ENCODE peak calls at places on chromosomes 16 and 17, in four cellular contexts. M is AG09309, K is retinal pigment epithelial cell, L is transverse colon. V is an unnamed sample.
A peak's percentile ranks its signal among the peaks of the same experiment; 100 is the strongest.

GRCh38 chr16:11224096-11224893 is 31.7 kb downstream of the SOCS1 start:
- DNase-seq in K (no peak), L (peak; percentile 86), M (no peak), V (no peak)

GRCh38 chr17:8064590-8065019 is 22.9 kb downstream of the ALOX12B start:
- DNase-seq in M (no peak), L (no peak), K (no peak), V (no peak)

GRCh38 chr17:43326490-43327275 is 72.1 kb upstream of the ARL4D start:
- DNase-seq in M (no peak), L (no peak), K (no peak), V (no peak)

GRCh38 chr16:83813818-83814653 is 6.3 kb downstream of the HSBP1 start:
- DNase-seq in K (peak; percentile 86), L (peak; percentile 52), M (peak; percentile 53), V (peak; percentile 63)

GRCh38 chr16:74650966-74651567 is 15.6 kb downstream of the RFWD3 start:
- DNase-seq in K (no peak), M (no peak), L (no peak), V (no peak)

GRCh38 chr17:31778538-31778937 is 80.5 kb downstream of the COPRS start:
- DNase-seq in L (no peak), M (no peak), K (no peak), V (no peak)

GRCh38 chr17:50887705-50888245 is 21.6 kb upstream of the TOB1 start:
- DNase-seq in L (no peak), M (no peak), K (no peak), V (no peak)

GRCh38 chr16:35909351-35909954 is 2450.0 kb downstream of the TP53TG3F start:
- DNase-seq in L (no peak), K (no peak), M (no peak), V (no peak)

GRCh38 chr16:48426244-48427135 is 41.3 kb upstream of the SIAH1 start:
- DNase-seq in K (no peak), M (no peak), L (no peak), V (peak; percentile 37)

GRCh38 chr17:38451030-38451839 is 23.0 kb downstream of the ARHGAP23 start:
- DNase-seq in K (peak; percentile 83), M (no peak), L (no peak), V (peak; percentile 31)

GRCh38 chr17:73318861-73319260 is 7.1 kb upstream of the CDC42EP4 start:
- DNase-seq in K (no peak), M (no peak), L (no peak), V (no peak)

GRCh38 chr16:50303605-50304466 is 37.5 kb downstream of the ADCY7 start:
- DNase-seq in K (no peak), L (no peak), M (no peak), V (no peak)

GRCh38 chr17:19709841-19710240 is 6.5 kb downstream of the SLC47A2 start:
- DNase-seq in M (no peak), K (no peak), L (no peak), V (no peak)

GRCh38 chr16:3965781-3966582 is 85.5 kb upstream of the CREBBP start:
- DNase-seq in L (no peak), K (no peak), M (no peak), V (no peak)

GRCh38 chr16:21162661-21163151 is 4.2 kb downstream of the LDAF1 start:
- DNase-seq in M (no peak), K (no peak), L (no peak), V (peak; percentile 40)

GRCh38 chr17:2084766-2085647 is 30.1 kb downstream of the HIC1 start:
- DNase-seq in M (peak; percentile 89), K (no peak), L (peak; percentile 87), V (no peak)

GRCh38 chr16:17296412-17296811 is 174.3 kb downstream of the XYLT1 start:
- DNase-seq in M (no peak), L (no peak), K (no peak), V (no peak)

GRCh38 chr16:50267151-50267631 is 840 bp downstream of the ADCY7 start:
- DNase-seq in M (no peak), L (no peak), K (no peak), V (no peak)

GRCh38 chr16:81094771-81095251 is 1.4 kb downstream of the GCSH start:
- DNase-seq in M (no peak), K (peak; percentile 18), L (no peak), V (peak; percentile 24)

GRCh38 chr17:15342460-15342859 is 1.1 kb upstream of the TEKT3 start:
- DNase-seq in K (no peak), L (no peak), M (no peak), V (no peak)

GRCh38 chr16:69564845-69565610 is 738 bp upstream of the NFAT5 start:
- DNase-seq in L (no peak), M (no peak), K (no peak), V (no peak)

GRCh38 chr16:67713647-67714273 is 5.4 kb downstream of the GFOD2 start:
- DNase-seq in K (no peak), L (peak; percentile 30), M (no peak), V (no peak)

GRCh38 chr17:48494335-48494734 is 36.5 kb downstream of the HOXB1 start:
- DNase-seq in L (no peak), K (no peak), M (no peak), V (peak; percentile 54)

GRCh38 chr16:27771201-27771910 is 221.4 kb downstream of the KATNIP start:
- DNase-seq in M (no peak), L (no peak), K (no peak), V (no peak)

GRCh38 chr17:48593840-48594411 is 347 bp upstream of the HOXB5 start:
- DNase-seq in L (peak; percentile 79), K (no peak), M (no peak), V (peak; percentile 88)

GRCh38 chr17:79276824-79277223 is 202.2 kb downstream of the ENGASE start:
- DNase-seq in K (no peak), L (no peak), M (no peak), V (no peak)

GRCh38 chr17:15502315-15503112 is 35.1 kb upstream of the CDRT4 start:
- DNase-seq in K (no peak), L (peak; percentile 85), M (peak; percentile 94), V (peak; percentile 90)

GRCh38 chr16:50696575-50697420 is 3.4 kb downstream of the NOD2 start:
- DNase-seq in M (no peak), K (no peak), L (peak; percentile 91), V (no peak)

GRCh38 chr17:2347805-2348685 is 10.7 kb downstream of the SGSM2 start:
- DNase-seq in K (peak; percentile 53), M (peak; percentile 82), L (peak; percentile 54), V (no peak)

GRCh38 chr16:56246051-56246817 is 54.9 kb downstream of the GNAO1 start:
- DNase-seq in L (no peak), K (no peak), M (no peak), V (no peak)

GRCh38 chr17:40450175-40450574 is 6.9 kb downstream of the IGFBP4 start:
- DNase-seq in K (no peak), M (no peak), L (peak; percentile 84), V (no peak)

GRCh38 chr17:50785942-50786570 is 18.7 kb upstream of the ANKRD40CL start:
- DNase-seq in M (peak; percentile 13), K (no peak), L (no peak), V (peak; percentile 48)

GRCh38 chr17:77528516-77529327 is 388.0 kb downstream of the SEC14L1 start:
- DNase-seq in L (no peak), M (no peak), K (no peak), V (no peak)

GRCh38 chr16:54080524-54081008 is 206.0 kb downstream of the IRX3 start:
- DNase-seq in L (no peak), M (peak; percentile 97), K (no peak), V (peak; percentile 98)

GRCh38 chr16:6643083-6643686 is 689.5 kb upstream of the RBFOX1 start:
- DNase-seq in M (peak; percentile 18), L (peak; percentile 49), K (no peak), V (peak; percentile 16)

GRCh38 chr16:85986931-85987749 is 88.2 kb downstream of the IRF8 start:
- DNase-seq in M (no peak), K (no peak), L (peak; percentile 50), V (no peak)

GRCh38 chr16:11759163-11759834 is 16.6 kb upstream of the TXNDC11 start:
- DNase-seq in M (no peak), K (no peak), L (peak; percentile 76), V (no peak)

GRCh38 chr17:703081-703875 is 11.4 kb downstream of the VPS53 start:
- DNase-seq in M (no peak), L (no peak), K (no peak), V (no peak)

DNA sequence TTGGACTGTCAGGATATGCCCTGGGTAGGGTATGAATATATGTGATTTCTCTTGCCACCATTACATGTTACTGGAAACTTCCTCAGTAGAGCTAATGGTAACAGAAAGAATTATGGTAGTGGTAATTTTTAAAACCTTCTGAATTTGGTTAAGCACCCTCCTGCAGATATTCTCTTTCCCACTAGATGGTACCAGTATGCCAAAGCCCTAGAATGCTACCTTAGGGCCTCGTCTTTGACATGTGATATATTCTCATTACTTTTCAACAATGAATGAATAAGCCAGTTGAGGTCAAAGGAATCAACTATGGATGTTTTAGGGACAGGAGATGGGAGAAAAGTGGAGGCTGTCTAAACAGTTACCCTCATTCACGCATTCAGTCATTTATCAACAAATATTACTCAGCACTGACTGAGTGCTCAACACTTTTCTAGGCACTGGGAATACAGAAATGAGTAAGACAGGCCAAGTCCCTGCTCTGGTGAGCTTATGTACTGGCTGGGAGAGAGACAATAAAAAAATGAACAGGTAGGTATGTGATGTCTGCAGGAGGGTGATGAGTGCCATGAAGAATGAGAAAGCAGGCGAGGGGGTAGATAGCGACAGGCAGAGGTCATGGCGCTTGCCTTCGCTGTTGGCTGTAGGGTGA is 14.7 kb downstream of the CDH13 start:
- DNase-seq in M (no peak), L (no peak), K (no peak), V (no peak)
- TF ChIP-seq CTCF in M (peak; percentile 54), L (no peak), K (peak; percentile 54), V (peak; percentile 47)

DNA sequence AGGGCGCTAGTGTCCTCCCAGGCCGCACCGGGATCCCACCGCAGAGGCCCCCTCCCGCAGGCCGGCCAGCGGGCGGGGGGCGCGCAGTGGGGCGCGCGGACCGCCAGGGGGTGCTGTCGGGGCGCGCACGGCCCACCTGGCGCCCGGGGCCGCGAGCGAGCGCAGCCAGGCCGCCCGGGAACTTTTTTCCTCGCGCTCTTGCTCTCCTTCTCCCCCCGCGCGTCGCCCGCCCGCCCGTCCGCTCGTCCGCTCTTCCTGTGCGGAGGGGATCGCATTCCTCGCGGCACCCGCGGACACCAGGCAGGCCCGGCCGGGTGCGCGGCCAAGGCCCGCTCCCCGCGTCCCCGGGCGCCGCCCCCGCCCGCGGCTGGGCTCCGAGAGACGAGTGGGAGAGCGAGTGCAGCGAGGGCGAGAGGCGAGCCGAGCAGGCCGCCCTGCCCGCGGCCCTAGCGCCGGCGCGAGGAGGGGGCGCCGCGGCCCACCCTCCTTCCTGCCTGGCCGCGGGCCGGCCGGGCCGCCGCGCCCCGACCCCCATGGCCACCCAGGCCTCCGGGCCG is at the start of gene RAI1:
- DNase-seq in K (no peak), L (peak; percentile 80), M (no peak), V (no peak)
- H3K4me3 ChIP-seq in K (peak within 1 kb of the TSS; percentile 73), L (peak within 1 kb of the TSS; percentile 60), M (peak within 1 kb of the TSS; percentile 75), V (peak within 1 kb of the TSS; percentile 70)

GRCh38 chr16:2243031-2243528 is 6.8 kb downstream of the DNASE1L2 start:
- DNase-seq in K (no peak), M (no peak), L (no peak), V (no peak)
- TF ChIP-seq CTCF in K (no peak), M (no peak), L (no peak), V (no peak)

GRCh38 chr16:30447512-30448226 is 2.0 kb upstream of the SEPHS2 start:
- DNase-seq in L (no peak), K (no peak), M (no peak), V (no peak)

GRCh38 chr16:30445149-30445407 is 596 bp downstream of the SEPHS2 start:
- DNase-seq in M (no peak), L (no peak), K (no peak), V (no peak)

GRCh38 chr16:30446203-30446595 is 525 bp upstream of the SEPHS2 start:
- DNase-seq in M (no peak), K (no peak), L (no peak), V (no peak)

GRCh38 chr16:30445408-30446202 is at the start of gene SEPHS2:
- DNase-seq in L (peak; percentile 99), M (peak; percentile 92), K (peak; percentile 92), V (peak; percentile 94)

GRCh38 chr16:30449116-30449435 is 3.4 kb upstream of the SEPHS2 start:
- DNase-seq in L (no peak), K (no peak), M (no peak), V (no peak)
- H3K4me3 ChIP-seq in L (no peak overlapping the region), K (no peak overlapping the region), M (no peak overlapping the region), V (no peak overlapping the region)